ENCODE peak calls at places on chromosomes 1 and 21, in ten cellular contexts. A, K, N, Z, D, X, R, G, H and V are unnamed samples.

GRCh38 chr1:2307943-2308342 is 79.8 kb downstream of the SKI start:
- DNase-seq in G (no peak), X (no peak), Z (no peak), D (no peak), K (no peak), A (no peak), N (no peak), R (no peak), H (no peak), V (no peak)

GRCh38 chr21:33229099-33229775 is 501 bp upstream of the IFNAR2 start:
- DNase-seq in G (no peak), X (no peak), K (no peak), H (no peak), D (no peak), Z (no peak), N (no peak), A (no peak), R (no peak), V (no peak)

GRCh38 chr1:244757091-244757939 is 78.1 kb upstream of the COX20 start:
- DNase-seq in X (no peak), A (peak), N (no peak), Z (no peak), R (no peak), H (no peak), D (no peak), G (peak), K (no peak), V (no peak)

GRCh38 chr1:100580446-100580845 is 42.5 kb downstream of the GPR88 start:
- DNase-seq in G (peak), R (no peak), K (no peak), Z (no peak), A (no peak), H (no peak), D (no peak), N (no peak), X (no peak), V (no peak)

GRCh38 chr21:43767980-43768867 is 7.9 kb downstream of the CSTB start:
- DNase-seq in H (peak), G (peak), Z (peak), X (peak), A (peak), D (no peak), K (peak), N (peak), R (no peak), V (peak)

GRCh38 chr1:201264554-201264953 is 18.8 kb upstream of the PKP1 start:
- DNase-seq in D (no peak), A (no peak), G (no peak), X (no peak), N (no peak), R (no peak), K (no peak), Z (peak), H (no peak), V (no peak)

GRCh38 chr1:230251644-230252191 is 174.4 kb downstream of the PGBD5 start:
- DNase-seq in Z (peak), R (no peak), A (no peak), K (no peak), X (no peak), H (no peak), G (no peak), N (no peak), D (no peak), V (no peak)

GRCh38 chr1:145740269-145740668 is 21.0 kb downstream of the CD160 start:
- DNase-seq in R (no peak), K (peak), Z (no peak), A (peak), H (no peak), G (no peak), X (peak), D (no peak), N (peak), V (no peak)

GRCh38 chr1:210294991-210295773 is 33.5 kb upstream of the HHAT start:
- DNase-seq in A (no peak), Z (peak), K (no peak), R (no peak), H (peak), X (peak), D (peak), G (peak), N (peak), V (peak)

GRCh38 chr1:111605553-111605952 is 14.0 kb upstream of the RAP1A start:
- DNase-seq in A (peak), H (no peak), K (no peak), N (no peak), Z (no peak), D (no peak), X (no peak), G (peak), R (no peak), V (no peak)

GRCh38 chr1:45718289-45718688 is 30.3 kb downstream of the TMEM69 start:
- DNase-seq in A (no peak), N (no peak), K (no peak), X (no peak), D (no peak), Z (no peak), G (no peak), R (no peak), H (no peak), V (peak)

GRCh38 chr1:238141295-238141694 is 250.6 kb upstream of the ZP4 start:
- DNase-seq in K (no peak), N (no peak), D (no peak), R (no peak), Z (no peak), H (no peak), X (no peak), G (no peak), A (no peak), V (peak)

GRCh38 chr1:95041491-95042165 is 31.1 kb downstream of the ALG14 start:
- DNase-seq in Z (no peak), G (peak), X (peak), K (peak), A (peak), H (peak), D (peak), N (peak), R (peak), V (peak)

GRCh38 chr1:2300004-2300771 is 72.1 kb downstream of the SKI start:
- DNase-seq in A (no peak), G (no peak), K (no peak), D (no peak), H (no peak), X (no peak), N (no peak), R (no peak), Z (no peak), V (no peak)

GRCh38 chr1:27724961-27725373 is 794 bp upstream of the FAM76A start:
- DNase-seq in G (peak), D (peak), H (no peak), K (no peak), Z (peak), R (no peak), A (peak), N (no peak), X (no peak), V (peak)

GRCh38 chr1:207752456-207753132 is 740 bp downstream of the CD46 start:
- DNase-seq in A (peak), R (no peak), X (no peak), G (no peak), D (no peak), K (peak), Z (peak), H (no peak), N (no peak), V (peak)

GRCh38 chr1:110132682-110133081 is 17.6 kb upstream of the SLC6A17 start:
- DNase-seq in G (no peak), K (no peak), N (no peak), X (no peak), D (no peak), R (no peak), Z (no peak), H (no peak), A (no peak), V (no peak)

GRCh38 chr1:111730282-111730681 is 8.9 kb downstream of the INKA2 start:
- DNase-seq in X (no peak), A (no peak), H (no peak), Z (no peak), N (no peak), K (no peak), R (no peak), D (no peak), G (no peak), V (no peak)

GRCh38 chr21:15437873-15438272 is 291.9 kb upstream of the USP25 start:
- DNase-seq in G (no peak), Z (no peak), K (no peak), H (no peak), A (peak), R (no peak), X (no peak), N (no peak), D (no peak), V (no peak)

GRCh38 chr1:50656931-50657330 is 233.7 kb upstream of the DMRTA2 start:
- DNase-seq in N (no peak), D (no peak), Z (no peak), G (no peak), X (no peak), A (no peak), R (no peak), K (no peak), H (no peak), V (no peak)

GRCh38 chr1:31705080-31705866 is 1.5 kb upstream of the COL16A1 start:
- DNase-seq in Z (peak), X (peak), K (peak), R (no peak), H (peak), N (no peak), A (peak), G (peak), D (no peak), V (peak)